ENCODE peak calls at places on chromosomes 16 and 17, in six cellular contexts. W is MM.1S, Q is hepatocyte, H is GM23248, E is neural progenitor cell, J is GM23338. M is an unnamed sample.
A peak's percentile ranks its signal among the peaks of the same experiment; 100 is the strongest.

GRCh38 chr17:37821025-37821713 is 76.3 kb upstream of the HNF1B start:
- DNase-seq in W (peak; percentile 52), E (no peak), H (peak; percentile 28), J (no peak), Q (no peak), M (peak; percentile 73)

GRCh38 chr17:77959926-77960521 is 1.5 kb downstream of the TNRC6C start:
- DNase-seq in W (no peak), Q (peak; percentile 11), H (no peak), E (peak; percentile 53), J (peak; percentile 60), M (peak; percentile 65)

GRCh38 chr16:17347624-17348023 is 123.1 kb downstream of the XYLT1 start:
- DNase-seq in H (no peak), J (no peak), W (no peak), E (no peak), Q (no peak), M (no peak)

GRCh38 chr16:31472559-31473203 is 729 bp downstream of the TGFB1I1 start:
- DNase-seq in W (no peak), Q (peak; percentile 85), J (peak; percentile 92), E (peak; percentile 48), H (peak; percentile 96), M (peak; percentile 91)

GRCh38 chr17:61368832-61369468 is 30.7 kb upstream of the TBX2 start:
- DNase-seq in W (no peak), J (no peak), E (peak; percentile 60), H (no peak), Q (no peak), M (no peak)

GRCh38 chr16:89230210-89230609 is 12.7 kb downstream of the ZNF778 start:
- DNase-seq in Q (no peak), W (no peak), E (no peak), J (no peak), H (no peak), M (no peak)

GRCh38 chr17:66271512-66271911 is 30.9 kb upstream of the PRKCA start:
- DNase-seq in W (no peak), E (no peak), J (no peak), Q (no peak), H (no peak), M (no peak)

GRCh38 chr16:11283820-11284248 is 2.7 kb upstream of the PRM1 start:
- DNase-seq in H (peak; percentile 29), W (no peak), J (no peak), Q (no peak), E (peak; percentile 33), M (no peak)

GRCh38 chr17:74156878-74157277 is 46.6 kb upstream of the RPL38 start:
- DNase-seq in Q (no peak), W (no peak), H (no peak), J (no peak), E (no peak), M (no peak)

GRCh38 chr16:29992371-29992967 is 2.9 kb downstream of the HIRIP3 start:
- DNase-seq in E (no peak), Q (no peak), H (no peak), J (no peak), W (no peak), M (peak; percentile 11)

DNA sequence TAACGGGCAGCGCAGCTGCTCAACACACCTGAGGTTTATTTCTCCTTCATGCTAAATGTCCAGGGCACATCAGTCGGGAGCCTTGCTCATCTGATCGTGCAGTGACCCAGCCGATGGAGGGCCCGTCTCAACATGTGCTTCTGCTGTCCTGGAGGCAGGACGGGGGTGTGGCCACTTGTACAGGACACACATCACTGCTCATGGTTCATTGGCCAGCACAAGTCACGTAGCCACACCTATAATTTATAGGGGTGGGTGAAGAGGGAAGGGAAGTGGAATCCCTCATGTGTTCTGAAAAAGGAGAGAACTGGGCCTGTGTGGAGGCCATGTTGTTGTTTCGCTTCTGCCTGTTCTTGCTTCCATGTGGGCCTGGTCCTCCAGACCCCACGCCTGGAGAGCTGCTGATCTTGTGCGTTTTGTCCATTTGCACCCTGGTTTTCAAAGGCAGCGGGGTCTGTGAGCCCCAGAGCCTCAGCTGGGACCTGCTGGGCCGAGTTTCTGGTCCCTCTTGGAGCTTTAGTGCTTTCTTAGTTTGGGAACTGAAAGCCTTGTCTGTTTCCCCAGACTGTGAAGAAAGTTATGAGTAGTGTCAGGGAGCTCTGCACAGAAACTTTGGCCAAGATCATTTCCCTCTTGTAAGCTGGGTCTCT is 60.5 kb downstream of the CMIP start:
- DNase-seq in J (peak; percentile 36), W (no peak), H (no peak), E (no peak), Q (no peak), M (no peak)
- H3K27ac ChIP-seq in J (peak overlapping the region; percentile 32), W (no peak overlapping the region), H (no peak overlapping the region), E (no peak overlapping the region), Q (no peak overlapping the region), M (no peak overlapping the region)

DNA sequence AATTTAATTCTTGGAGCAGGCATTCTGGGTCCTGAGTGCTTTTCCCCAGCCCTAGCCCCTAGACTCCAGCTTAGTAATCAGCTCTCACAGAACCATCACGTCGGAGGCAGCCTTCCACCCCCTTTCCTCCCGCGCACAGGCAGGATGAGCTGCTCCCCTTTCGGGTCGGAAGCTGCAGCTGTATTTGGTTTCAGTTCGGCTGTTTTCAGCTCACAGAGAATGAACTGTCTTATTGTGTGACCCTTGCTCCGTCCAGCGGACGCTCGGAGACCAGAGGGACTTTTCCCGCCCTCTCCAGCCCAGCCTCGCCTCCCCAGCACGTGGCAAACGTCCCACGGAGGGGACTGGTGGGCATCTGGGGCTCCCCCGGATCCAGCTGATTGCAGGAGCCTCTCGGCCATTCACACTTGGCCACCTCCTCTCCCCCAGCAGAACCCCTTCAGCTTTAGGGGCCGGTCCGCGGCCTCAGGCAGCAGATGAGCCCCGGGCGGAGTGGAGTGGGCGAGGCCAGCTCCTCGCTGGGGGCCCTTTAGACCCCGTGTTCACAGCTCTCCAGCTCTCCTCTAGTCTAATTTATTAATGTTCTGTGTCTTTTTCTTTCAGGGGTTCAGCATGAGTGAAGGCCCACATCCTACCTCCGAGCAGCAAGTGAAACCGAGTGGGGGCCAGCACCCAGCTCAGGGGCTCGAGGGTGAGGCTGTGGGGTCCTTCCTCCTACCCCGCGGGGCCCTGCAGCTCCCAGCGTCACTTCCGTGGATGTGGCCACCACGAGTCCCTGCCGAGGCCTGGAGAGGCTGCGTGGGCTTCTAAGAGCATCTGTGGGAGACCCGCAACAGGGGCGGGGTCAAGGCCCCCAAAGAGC is 863 bp upstream of the UTS2R start:
- DNase-seq in W (peak; percentile 94), E (no peak), H (peak; percentile 46), J (no peak), Q (no peak), M (peak; percentile 17)
- TF ChIP-seq EZH2 in W (no peak), E (no peak), H (peak; percentile 61), J (no peak), Q (no peak), M (peak; percentile 75)

GRCh38 chr17:48722201-48722907 is at the start of gene PRAC1:
- DNase-seq in J (peak; percentile 63), W (no peak), E (peak; percentile 20), Q (no peak), H (no peak), M (no peak)
- H3K4me3 ChIP-seq in J (peak within 1 kb of the TSS; percentile 52), W (peak within 1 kb of the TSS; percentile 49), E (no peak within 1 kb of the TSS), Q (no peak within 1 kb of the TSS), H (no peak within 1 kb of the TSS), M (no peak within 1 kb of the TSS)

GRCh38 chr17:17805575-17805974 is 31.2 kb downstream of the SREBF1 start:
- DNase-seq in H (peak; percentile 31), W (no peak), E (no peak), J (no peak), Q (no peak), M (peak; percentile 49)

GRCh38 chr17:17800504-17801021 is 36.2 kb downstream of the SREBF1 start:
- DNase-seq in W (no peak), H (no peak), J (no peak), E (no peak), Q (no peak), M (no peak)

GRCh38 chr17:17804007-17804406 is 32.8 kb downstream of the SREBF1 start:
- DNase-seq in E (no peak), H (no peak), Q (no peak), J (no peak), W (no peak), M (no peak)

GRCh38 chr17:17798573-17799255 is 38.1 kb downstream of the SREBF1 start:
- DNase-seq in H (no peak), J (no peak), Q (no peak), W (no peak), E (no peak), M (no peak)

DNA sequence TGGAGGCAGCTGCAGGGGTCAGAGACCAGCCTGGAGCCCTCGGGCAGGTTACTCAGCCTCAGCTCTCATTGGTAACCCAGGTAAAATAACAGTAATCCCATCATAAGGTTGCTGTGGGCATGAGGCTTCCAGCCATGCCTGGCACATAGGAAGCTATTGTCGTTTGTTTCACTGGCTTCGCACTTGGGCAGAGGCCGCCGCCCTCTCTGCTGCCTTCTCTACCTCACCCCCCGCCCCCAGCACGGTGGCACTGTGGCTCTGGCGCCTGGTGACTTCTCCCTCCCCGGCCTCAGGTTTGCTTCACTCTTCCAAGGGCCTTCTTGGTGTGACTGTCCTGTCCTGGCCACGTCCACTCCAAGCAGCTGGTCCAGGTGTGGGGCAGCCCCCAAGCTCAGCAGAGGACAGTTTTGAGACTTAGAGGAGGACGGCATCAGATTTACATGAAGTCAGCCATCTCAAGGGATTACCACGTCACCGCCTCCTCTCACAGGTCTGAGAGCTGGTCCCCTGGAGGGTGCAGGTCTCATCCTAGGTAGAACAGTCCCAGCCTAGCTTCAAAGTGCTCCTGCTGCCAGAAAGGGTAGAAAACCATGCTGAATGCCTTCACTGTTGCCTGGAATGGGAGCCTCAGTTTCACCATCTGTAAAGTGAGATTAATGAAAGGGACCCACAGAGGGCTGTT is 34.8 kb downstream of the SREBF1 start:
- DNase-seq in E (no peak), Q (no peak), H (no peak), J (no peak), W (no peak), M (no peak)
- H3K27ac ChIP-seq in E (no peak overlapping the region), Q (no peak overlapping the region), H (no peak overlapping the region), J (no peak overlapping the region), W (no peak overlapping the region), M (no peak overlapping the region)

GRCh38 chr17:50130778-50131317 is 888 bp upstream of the SAMD14 start:
- DNase-seq in W (no peak), H (no peak), Q (no peak), E (peak; percentile 37), J (peak; percentile 81), M (no peak)
- TF ChIP-seq EZH2 in W (no peak), H (no peak), Q (no peak), E (no peak), J (no peak), M (no peak)

DNA sequence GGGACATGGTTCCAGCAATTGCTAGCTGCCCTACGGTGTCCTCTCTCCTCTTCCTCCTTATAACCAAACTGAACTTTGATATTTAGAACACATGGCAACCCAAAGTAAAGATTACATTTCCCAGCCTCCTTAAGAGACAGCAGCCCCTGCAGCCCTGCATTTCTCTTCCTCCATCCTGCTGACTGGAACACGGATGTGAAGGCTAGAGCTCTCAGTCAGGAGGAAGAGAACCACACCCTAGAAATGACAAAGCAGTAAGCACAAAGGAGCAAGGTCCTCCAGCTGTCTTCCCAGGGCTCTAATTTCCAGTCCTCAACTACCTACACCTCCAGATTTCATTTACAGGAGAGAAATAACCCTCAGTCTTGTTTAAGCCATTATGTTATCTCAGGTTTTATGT is 10.9 kb downstream of the DYNC1LI2 start:
- DNase-seq in H (peak; percentile 73), Q (peak; percentile 50), E (no peak), W (no peak), J (no peak), M (peak; percentile 34)
- H3K4me3 ChIP-seq in H (no peak overlapping the region), Q (no peak overlapping the region), E (no peak overlapping the region), W (no peak overlapping the region), J (no peak overlapping the region), M (no peak overlapping the region)